ENCODE peak calls at places on chromosomes 13 and 19, in seven cellular contexts. D is fibroblast of the conjunctiva, N is AG04449, Y is sciatic nerve, U is activated T-helper 1 cell treated with Interleukin-2 at 50 U/mL for 16 hours, X is GM04503, Z is iris pigment epithelial cell. W is an unnamed sample.

GRCh38 chr13:25752957-25753540 is 298.8 kb downstream of the SHISA2 start:
- DNase-seq in Y (peak), D (peak), X (no peak), U (no peak), Z (peak), N (no peak), W (no peak)

GRCh38 chr13:47696677-47697076 is 304.4 kb downstream of the SUCLA2 start:
- DNase-seq in Z (no peak), X (no peak), U (no peak), N (no peak), D (no peak), Y (no peak), W (no peak)

GRCh38 chr13:31172535-31172934 is 10.8 kb upstream of the HSPH1 start:
- DNase-seq in Z (peak), X (peak), Y (no peak), N (peak), D (peak), U (no peak), W (no peak)

GRCh38 chr19:51664997-51665396 is 18.4 kb upstream of the SIGLEC14 start:
- DNase-seq in Y (no peak), D (no peak), U (no peak), Z (peak), X (no peak), N (no peak), W (no peak)

GRCh38 chr19:45668342-45668871 is 386 bp downstream of the GIPR start:
- DNase-seq in U (no peak), Y (no peak), N (no peak), Z (no peak), X (no peak), D (no peak), W (no peak)

GRCh38 chr19:50554212-50554611 is 14.0 kb downstream of the LRRC4B start:
- DNase-seq in D (no peak), U (no peak), X (no peak), N (no peak), Y (no peak), Z (no peak), W (peak)

GRCh38 chr19:2010135-2010668 is 5.3 kb downstream of the BTBD2 start:
- DNase-seq in X (no peak), U (no peak), D (no peak), Y (no peak), N (no peak), Z (no peak), W (peak)

GRCh38 chr19:35294859-35295258 is 2.9 kb downstream of the MAG start:
- DNase-seq in D (no peak), Z (peak), N (no peak), X (no peak), Y (no peak), U (no peak), W (no peak)

GRCh38 chr19:39112338-39112890 is 13.2 kb upstream of the PAK4 start:
- DNase-seq in U (no peak), Z (no peak), N (no peak), D (no peak), X (no peak), Y (no peak), W (no peak)

GRCh38 chr13:45521292-45521691 is 56.6 kb downstream of the COG3 start:
- DNase-seq in N (no peak), D (no peak), U (no peak), X (peak), Y (no peak), Z (peak), W (no peak)

GRCh38 chr19:37982655-37983054 is 75.6 kb downstream of the SIPA1L3 start:
- DNase-seq in Z (no peak), N (no peak), D (no peak), Y (peak), X (no peak), U (no peak), W (no peak)

GRCh38 chr19:31175564-31176348 is 173.5 kb downstream of the TSHZ3 start:
- DNase-seq in Z (no peak), D (no peak), X (no peak), U (no peak), Y (no peak), N (no peak), W (no peak)

GRCh38 chr13:23674795-23675640 is 104.8 kb downstream of the TNFRSF19 start:
- DNase-seq in N (peak), Z (peak), Y (no peak), U (no peak), X (no peak), D (peak), W (no peak)

GRCh38 chr13:34655554-34655953 is 286.5 kb upstream of the NBEA start:
- DNase-seq in Y (no peak), N (no peak), X (no peak), D (no peak), Z (no peak), U (no peak), W (no peak)

GRCh38 chr19:30086220-30086619 is 144.2 kb downstream of the URI1 start:
- DNase-seq in D (no peak), X (no peak), Z (no peak), U (no peak), Y (no peak), N (no peak), W (peak)

GRCh38 chr13:107192289-107192688 is 624.4 kb upstream of the ARGLU1 start:
- DNase-seq in D (no peak), X (no peak), N (no peak), U (no peak), Y (no peak), Z (peak), W (no peak)

GRCh38 chr19:1355974-1356865 is 27.5 kb upstream of the NDUFS7 start:
- DNase-seq in N (no peak), U (no peak), D (no peak), X (peak), Z (no peak), Y (no peak), W (no peak)

W was measured in chondrocyte.